ENCODE peak calls at places on chromosomes 1 and 21, in ten cellular contexts. U, Q, T, H, K, N, X, B, A and M are unnamed samples.

GRCh38 chr1:65469889-65470340 is 49.4 kb downstream of the LEPR start:
- DNase-seq in K (peak), U (peak), X (no peak), T (no peak), A (peak), N (peak), B (no peak), Q (peak), H (no peak), M (no peak)

GRCh38 chr1:12180315-12180714 is 13.5 kb downstream of the TNFRSF1B start:
- DNase-seq in K (no peak), H (peak), N (no peak), B (no peak), T (no peak), A (no peak), Q (no peak), U (no peak), X (no peak), M (no peak)

GRCh38 chr21:45972353-45972715 is 9.2 kb upstream of the COL6A1 start:
- DNase-seq in H (no peak), Q (peak), X (no peak), K (no peak), U (no peak), T (no peak), A (no peak), N (no peak), B (no peak), M (no peak)

GRCh38 chr1:55275151-55275748 is 60.1 kb upstream of the USP24 start:
- DNase-seq in T (no peak), A (peak), Q (peak), K (no peak), X (no peak), H (no peak), B (no peak), N (no peak), U (no peak), M (no peak)

GRCh38 chr1:89890085-89890754 is 69.4 kb downstream of the LRRC8D start:
- DNase-seq in N (no peak), Q (no peak), K (no peak), U (no peak), B (no peak), A (peak), T (no peak), H (no peak), X (no peak), M (no peak)

GRCh38 chr1:97270508-97271307 is 549.1 kb downstream of the PTBP2 start:
- DNase-seq in K (no peak), H (no peak), Q (no peak), B (no peak), A (peak), U (peak), N (no peak), X (peak), T (no peak), M (no peak)

GRCh38 chr1:198667796-198668195 is 29.0 kb downstream of the PTPRC start:
- DNase-seq in B (no peak), X (no peak), N (no peak), A (no peak), T (no peak), Q (no peak), K (no peak), U (no peak), H (no peak), M (no peak)

GRCh38 chr1:211876849-211877248 is 46.3 kb upstream of the LPGAT1 start:
- DNase-seq in K (no peak), A (peak), H (no peak), B (no peak), U (no peak), X (no peak), T (no peak), Q (no peak), N (no peak), M (no peak)

GRCh38 chr1:64263335-64263734 is 59.9 kb downstream of the UBE2U start:
- DNase-seq in N (no peak), K (no peak), B (no peak), A (no peak), T (no peak), X (no peak), H (no peak), Q (no peak), U (no peak), M (no peak)

GRCh38 chr21:27047331-27048314 is 80.7 kb upstream of the ADAMTS5 start:
- DNase-seq in N (no peak), U (no peak), T (no peak), H (no peak), Q (no peak), K (no peak), X (no peak), A (peak), B (no peak), M (no peak)